ENCODE peak calls at places on chromosomes 4 and X, in seven cellular contexts. H is cardiac muscle cell, D is ovary, E is adrenal gland, V is right atrium auricular region, N is neural progenitor cell, M is transverse colon. R is an unnamed sample.

GRCh38 chr4:73726000-73726399 is 14.4 kb upstream of the CXCL8 start:
- DNase-seq in H (peak; percentile 92), D (no peak), E (peak; percentile 33), V (no peak), N (no peak), M (no peak), R (no peak)

GRCh38 chr4:85740431-85740861 is 265.5 kb downstream of the ARHGAP24 start:
- DNase-seq in H (no peak), D (no peak), E (no peak), V (no peak), N (no peak), M (no peak), R (no peak)

GRCh38 chrX:22134681-22135080 is 102.6 kb downstream of the PHEX start:
- DNase-seq in H (peak; percentile 43), D (no peak), E (no peak), V (no peak), N (no peak), M (no peak), R (no peak)

GRCh38 chr4:181952478-181952877 is 290.7 kb upstream of the TENM3 start:
- DNase-seq in H (peak; percentile 92), D (no peak), E (peak; percentile 64), V (no peak), N (peak; percentile 11), M (peak; percentile 25), R (no peak)

GRCh38 chr4:117893207-117893606 is 141.1 kb upstream of the NDST3 start:
- DNase-seq in H (no peak), D (no peak), E (no peak), V (no peak), N (no peak), M (no peak), R (no peak)

GRCh38 chr4:6191448-6192130 is 8.8 kb downstream of the JAKMIP1 start:
- DNase-seq in H (no peak), D (no peak), E (no peak), V (no peak), N (peak; percentile 17), M (no peak), R (no peak)

GRCh38 chrX:9942086-9942485 is 25.1 kb upstream of the CLDN34 start:
- DNase-seq in H (no peak), D (no peak), E (no peak), V (no peak), N (no peak), M (peak; percentile 11), R (no peak)

GRCh38 chr4:80540785-80541469 is 205.4 kb downstream of the CFAP299 start:
- DNase-seq in H (no peak), D (no peak), E (no peak), V (no peak), N (no peak), M (no peak), R (no peak)

GRCh38 chrX:19566359-19567141 is 51.2 kb upstream of the MAP3K15 start:
- DNase-seq in H (peak; percentile 84), D (no peak), E (no peak), V (no peak), N (no peak), M (peak; percentile 14), R (no peak)

GRCh38 chr4:120156115-120156718 is 89.6 kb upstream of the MAD2L1 start:
- DNase-seq in H (peak; percentile 86), D (no peak), E (peak; percentile 16), V (no peak), N (peak; percentile 75), M (no peak), R (no peak)

GRCh38 chr4:99356992-99357391 is 4.4 kb upstream of the ADH1C start:
- DNase-seq in H (no peak), D (no peak), E (no peak), V (no peak), N (no peak), M (no peak), R (no peak)

GRCh38 chr4:76964769-76965168 is 15.2 kb downstream of the SEPTIN11 start:
- DNase-seq in H (no peak), D (no peak), E (no peak), V (no peak), N (no peak), M (no peak), R (no peak)

GRCh38 chr4:76969493-76969892 is 19.9 kb downstream of the SEPTIN11 start:
- DNase-seq in H (no peak), D (no peak), E (no peak), V (no peak), N (no peak), M (no peak), R (no peak)

GRCh38 chr4:76969941-76970529 is 20.5 kb downstream of the SEPTIN11 start:
- DNase-seq in H (no peak), D (no peak), E (no peak), V (no peak), N (peak; percentile 48), M (no peak), R (no peak)

GRCh38 chr4:76966024-76966579 is 16.6 kb downstream of the SEPTIN11 start:
- DNase-seq in H (no peak), D (no peak), E (no peak), V (no peak), N (peak; percentile 56), M (no peak), R (no peak)

GRCh38 chr4:76968937-76969336 is 19.4 kb downstream of the SEPTIN11 start:
- DNase-seq in H (no peak), D (no peak), E (no peak), V (no peak), N (no peak), M (no peak), R (no peak)
- H3K4me1 ChIP-seq in H (no peaks in the 10 kb centered on the region), D (no peaks in the 10 kb centered on the region), E (no peaks in the 10 kb centered on the region), V (no peaks in the 10 kb centered on the region), N (peaks cover 62% of the 10 kb centered on the region), M (no peaks in the 10 kb centered on the region), R (no peaks in the 10 kb centered on the region)

GRCh38 chrX:111168314-111168713 is 72.3 kb downstream of the PAK3 start:
- DNase-seq in H (peak; percentile 11), D (no peak), E (no peak), V (no peak), N (peak; percentile 73), M (no peak), R (no peak)

GRCh38 chrX:111165902-111166301 is 69.9 kb downstream of the PAK3 start:
- DNase-seq in H (no peak), D (no peak), E (no peak), V (no peak), N (no peak), M (no peak), R (no peak)

GRCh38 chrX:111167334-111167733 is 71.3 kb downstream of the PAK3 start:
- DNase-seq in H (no peak), D (no peak), E (no peak), V (no peak), N (no peak), M (no peak), R (no peak)

GRCh38 chrX:111169141-111169540 is 73.2 kb downstream of the PAK3 start:
- DNase-seq in H (no peak), D (no peak), E (no peak), V (no peak), N (no peak), M (no peak), R (no peak)

DNA sequence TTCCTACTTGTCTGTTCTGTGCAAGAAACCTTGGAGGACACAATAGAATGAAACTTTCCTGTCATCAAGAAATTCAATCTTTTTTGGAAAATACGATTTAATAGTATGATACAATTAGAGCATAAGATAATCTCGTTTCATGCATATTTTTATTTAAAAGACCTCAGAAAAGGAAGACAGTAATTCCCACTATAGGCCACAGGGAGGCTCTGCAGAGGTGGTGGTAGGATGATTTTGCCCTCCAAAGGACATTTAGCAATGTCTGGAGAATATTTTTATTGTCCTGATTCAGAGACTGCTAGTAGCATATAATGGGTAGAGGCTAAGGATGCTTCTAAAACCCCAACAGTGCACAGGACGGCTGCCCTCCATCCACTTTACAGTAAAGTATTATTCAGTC is 68.7 kb downstream of the PAK3 start:
- DNase-seq in H (peak; percentile 3), D (no peak), E (no peak), V (no peak), N (peak; percentile 34), M (no peak), R (no peak)
- TF ChIP-seq CTCF in H (peak; percentile 22), D (no peak), E (no peak), V (no peak), N (peak; percentile 79), M (no peak), R (no peak)

DNA sequence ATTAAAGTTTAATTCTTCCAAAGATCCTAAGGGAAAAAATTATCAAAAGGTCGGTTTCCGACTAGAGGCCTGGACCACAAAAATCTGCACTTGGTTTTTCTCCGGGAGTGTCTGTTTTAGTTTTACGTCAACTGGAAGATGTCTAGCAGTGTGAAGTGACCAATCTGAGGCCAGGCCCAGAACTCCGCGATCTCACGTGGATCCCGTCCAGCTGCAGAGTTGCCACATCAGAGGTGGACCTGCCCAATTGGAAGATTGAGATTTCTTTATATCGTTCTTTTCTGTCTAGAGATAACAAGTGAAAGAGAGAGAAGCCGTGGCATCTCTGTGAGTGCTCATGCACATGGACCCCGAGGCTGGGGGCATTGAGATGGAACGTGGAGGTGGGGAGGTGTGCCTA is 115.8 kb downstream of the AFF1 start:
- DNase-seq in H (peak; percentile 89), D (no peak), E (no peak), V (peak; percentile 89), N (no peak), M (no peak), R (peak; percentile 45)
- H3K4me1 ChIP-seq in H (peaks cover 51% of the 10 kb centered on the region), D (peaks cover 36% of the 10 kb centered on the region), E (peaks cover 58% of the 10 kb centered on the region), V (no peaks in the 10 kb centered on the region), N (peaks cover 52% of the 10 kb centered on the region), M (peaks cover 20% of the 10 kb centered on the region), R (peaks cover 45% of the 10 kb centered on the region)

GRCh38 chrX:3548743-3549441 is 164.6 kb downstream of the PRKX start:
- DNase-seq in H (peak; percentile 86), D (no peak), E (peak; percentile 17), V (no peak), N (peak; percentile 20), M (no peak), R (peak; percentile 7)
- TF ChIP-seq CTCF in H (peak; percentile 36), D (no peak), E (peak; percentile 53), V (no peak), N (peak; percentile 37), M (no peak), R (peak; percentile 24)

DNA sequence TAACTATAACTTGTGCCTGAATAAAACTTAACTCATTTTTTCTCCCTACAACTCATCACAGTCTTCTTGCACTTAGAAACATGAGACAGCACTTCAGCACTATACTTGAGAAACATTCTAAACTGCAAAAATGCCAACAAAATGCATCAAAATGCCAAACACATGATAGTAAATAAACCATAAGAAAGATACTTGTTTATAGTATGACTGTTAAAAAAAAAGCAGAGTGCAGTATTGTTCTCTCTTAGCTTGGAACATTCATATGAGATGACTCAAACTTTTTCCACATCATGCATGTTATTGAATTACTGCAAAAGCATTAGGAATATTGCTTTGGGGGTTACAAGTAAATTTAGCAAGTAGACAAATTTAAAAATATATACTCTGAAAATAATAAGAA is 135.7 kb upstream of the ANXA10 start:
- DNase-seq in H (peak; percentile 18), D (no peak), E (no peak), V (no peak), N (no peak), M (no peak), R (no peak)
- H3K4me1 ChIP-seq in H (no peaks in the 10 kb centered on the region), D (no peaks in the 10 kb centered on the region), E (no peaks in the 10 kb centered on the region), V (no peaks in the 10 kb centered on the region), N (no peaks in the 10 kb centered on the region), M (no peaks in the 10 kb centered on the region), R (no peaks in the 10 kb centered on the region)

R was measured in tibial nerve.